ENCODE peak calls at places on chromosome 14, in ten cellular contexts. One of them, this sample, is unnamed.

GRCh38 chr14:72907886-72908285 is 14.0 kb upstream of the DPF3 start:
- DNase-seq in caudate nucleus: no peak
- DNase-seq in fibroblast of lung: peak; percentile 81
- DNase-seq in effector memory CD4-positive, alpha-beta T cell: no peak
- DNase-seq in iPS DF 6.9: no peak
- DNase-seq in CD4-positive, CD25-positive, alpha-beta regulatory T cell: no peak
- DNase-seq in mammary epithelial cell: peak; percentile 64
- DNase-seq in neural progenitor cell: no peak
- DNase-seq in cardiac muscle cell: peak; percentile 36
- DNase-seq in pancreas: no peak
- DNase-seq in this sample: no peak

GRCh38 chr14:36474593-36474992 is 45.4 kb downstream of the NKX2-1 start:
- DNase-seq in pancreas: no peak
- DNase-seq in fibroblast of lung: no peak
- DNase-seq in caudate nucleus: no peak
- DNase-seq in effector memory CD4-positive, alpha-beta T cell: no peak
- DNase-seq in iPS DF 6.9: no peak
- DNase-seq in neural progenitor cell: no peak
- DNase-seq in CD4-positive, CD25-positive, alpha-beta regulatory T cell: no peak
- DNase-seq in cardiac muscle cell: no peak
- DNase-seq in mammary epithelial cell: no peak
- DNase-seq in this sample: no peak

GRCh38 chr14:38039526-38039925 is 168.2 kb upstream of the SSTR1 start:
- DNase-seq in caudate nucleus: no peak
- DNase-seq in effector memory CD4-positive, alpha-beta T cell: no peak
- DNase-seq in neural progenitor cell: no peak
- DNase-seq in cardiac muscle cell: peak; percentile 3
- DNase-seq in CD4-positive, CD25-positive, alpha-beta regulatory T cell: no peak
- DNase-seq in iPS DF 6.9: no peak
- DNase-seq in fibroblast of lung: no peak
- DNase-seq in mammary epithelial cell: no peak
- DNase-seq in pancreas: no peak
- DNase-seq in this sample: no peak

GRCh38 chr14:90235179-90235976 is 21.0 kb upstream of the PSMC1 start:
- DNase-seq in neural progenitor cell: peak; percentile 77
- DNase-seq in cardiac muscle cell: peak; percentile 72
- DNase-seq in CD4-positive, CD25-positive, alpha-beta regulatory T cell: peak; percentile 21
- DNase-seq in effector memory CD4-positive, alpha-beta T cell: peak; percentile 20
- DNase-seq in mammary epithelial cell: peak; percentile 37
- DNase-seq in iPS DF 6.9: peak; percentile 47
- DNase-seq in caudate nucleus: peak; percentile 31
- DNase-seq in fibroblast of lung: peak; percentile 42
- DNase-seq in pancreas: peak; percentile 16
- DNase-seq in this sample: peak; percentile 11

GRCh38 chr14:34179723-34180122 is 228.8 kb upstream of the EGLN3 start:
- DNase-seq in iPS DF 6.9: no peak
- DNase-seq in pancreas: no peak
- DNase-seq in cardiac muscle cell: no peak
- DNase-seq in caudate nucleus: no peak
- DNase-seq in fibroblast of lung: no peak
- DNase-seq in mammary epithelial cell: no peak
- DNase-seq in neural progenitor cell: no peak
- DNase-seq in CD4-positive, CD25-positive, alpha-beta regulatory T cell: no peak
- DNase-seq in effector memory CD4-positive, alpha-beta T cell: no peak
- DNase-seq in this sample: no peak

GRCh38 chr14:72270341-72270740 is 338.1 kb downstream of the RGS6 start:
- DNase-seq in iPS DF 6.9: no peak
- DNase-seq in caudate nucleus: no peak
- DNase-seq in CD4-positive, CD25-positive, alpha-beta regulatory T cell: no peak
- DNase-seq in neural progenitor cell: no peak
- DNase-seq in effector memory CD4-positive, alpha-beta T cell: no peak
- DNase-seq in fibroblast of lung: no peak
- DNase-seq in pancreas: no peak
- DNase-seq in mammary epithelial cell: no peak
- DNase-seq in cardiac muscle cell: no peak
- DNase-seq in this sample: no peak

GRCh38 chr14:64937821-64938193 is 4.7 kb downstream of the GPX2 start:
- DNase-seq in fibroblast of lung: peak; percentile 11
- DNase-seq in iPS DF 6.9: no peak
- DNase-seq in neural progenitor cell: no peak
- DNase-seq in caudate nucleus: no peak
- DNase-seq in CD4-positive, CD25-positive, alpha-beta regulatory T cell: no peak
- DNase-seq in cardiac muscle cell: peak; percentile 26
- DNase-seq in effector memory CD4-positive, alpha-beta T cell: no peak
- DNase-seq in mammary epithelial cell: no peak
- DNase-seq in pancreas: no peak
- DNase-seq in this sample: no peak

GRCh38 chr14:63435838-63436237 is 107.3 kb downstream of the PPP2R5E start:
- DNase-seq in fibroblast of lung: peak; percentile 50
- DNase-seq in iPS DF 6.9: no peak
- DNase-seq in CD4-positive, CD25-positive, alpha-beta regulatory T cell: no peak
- DNase-seq in pancreas: peak; percentile 56
- DNase-seq in neural progenitor cell: no peak
- DNase-seq in caudate nucleus: no peak
- DNase-seq in effector memory CD4-positive, alpha-beta T cell: no peak
- DNase-seq in mammary epithelial cell: no peak
- DNase-seq in cardiac muscle cell: peak; percentile 60
- DNase-seq in this sample: no peak

GRCh38 chr14:36716614-36717184 is 55.0 kb downstream of the PAX9 start:
- DNase-seq in caudate nucleus: no peak
- DNase-seq in pancreas: no peak
- DNase-seq in mammary epithelial cell: peak; percentile 45
- DNase-seq in cardiac muscle cell: no peak
- DNase-seq in fibroblast of lung: no peak
- DNase-seq in effector memory CD4-positive, alpha-beta T cell: no peak
- DNase-seq in CD4-positive, CD25-positive, alpha-beta regulatory T cell: no peak
- DNase-seq in iPS DF 6.9: no peak
- DNase-seq in neural progenitor cell: no peak
- DNase-seq in this sample: no peak

GRCh38 chr14:68702105-68702504 is 90.8 kb downstream of the ZFP36L1 start:
- DNase-seq in cardiac muscle cell: no peak
- DNase-seq in pancreas: no peak
- DNase-seq in mammary epithelial cell: no peak
- DNase-seq in fibroblast of lung: no peak
- DNase-seq in iPS DF 6.9: no peak
- DNase-seq in neural progenitor cell: no peak
- DNase-seq in effector memory CD4-positive, alpha-beta T cell: no peak
- DNase-seq in caudate nucleus: no peak
- DNase-seq in CD4-positive, CD25-positive, alpha-beta regulatory T cell: no peak
- DNase-seq in this sample: no peak

GRCh38 chr14:68701001-68701741 is 91.7 kb downstream of the ZFP36L1 start:
- DNase-seq in pancreas: no peak
- DNase-seq in iPS DF 6.9: no peak
- DNase-seq in CD4-positive, CD25-positive, alpha-beta regulatory T cell: no peak
- DNase-seq in fibroblast of lung: no peak
- DNase-seq in cardiac muscle cell: no peak
- DNase-seq in effector memory CD4-positive, alpha-beta T cell: no peak
- DNase-seq in caudate nucleus: no peak
- DNase-seq in neural progenitor cell: no peak
- DNase-seq in mammary epithelial cell: no peak
- DNase-seq in this sample: no peak

GRCh38 chr14:68704736-68705720 is 87.8 kb downstream of the ZFP36L1 start:
- DNase-seq in neural progenitor cell: no peak
- DNase-seq in effector memory CD4-positive, alpha-beta T cell: no peak
- DNase-seq in caudate nucleus: no peak
- DNase-seq in iPS DF 6.9: no peak
- DNase-seq in pancreas: no peak
- DNase-seq in cardiac muscle cell: peak; percentile 42
- DNase-seq in CD4-positive, CD25-positive, alpha-beta regulatory T cell: no peak
- DNase-seq in mammary epithelial cell: peak; percentile 63
- DNase-seq in fibroblast of lung: peak; percentile 74
- DNase-seq in this sample: no peak

GRCh38 chr14:68702578-68702977 is 90.3 kb downstream of the ZFP36L1 start:
- DNase-seq in iPS DF 6.9: no peak
- DNase-seq in caudate nucleus: no peak
- DNase-seq in CD4-positive, CD25-positive, alpha-beta regulatory T cell: no peak
- DNase-seq in effector memory CD4-positive, alpha-beta T cell: no peak
- DNase-seq in mammary epithelial cell: no peak
- DNase-seq in pancreas: no peak
- DNase-seq in fibroblast of lung: no peak
- DNase-seq in cardiac muscle cell: no peak
- DNase-seq in neural progenitor cell: no peak
- DNase-seq in this sample: no peak

GRCh38 chr14:68703093-68703492 is 89.8 kb downstream of the ZFP36L1 start:
- DNase-seq in caudate nucleus: no peak
- DNase-seq in fibroblast of lung: peak; percentile 84
- DNase-seq in pancreas: no peak
- DNase-seq in CD4-positive, CD25-positive, alpha-beta regulatory T cell: no peak
- DNase-seq in mammary epithelial cell: peak; percentile 85
- DNase-seq in neural progenitor cell: no peak
- DNase-seq in effector memory CD4-positive, alpha-beta T cell: no peak
- DNase-seq in cardiac muscle cell: peak; percentile 64
- DNase-seq in iPS DF 6.9: no peak
- DNase-seq in this sample: no peak
- H3K27ac ChIP-seq in caudate nucleus: no peak overlapping the region
- H3K27ac ChIP-seq in fibroblast of lung: no peak overlapping the region
- H3K27ac ChIP-seq in pancreas: no peak overlapping the region
- H3K27ac ChIP-seq in CD4-positive, CD25-positive, alpha-beta regulatory T cell: no peak overlapping the region
- H3K27ac ChIP-seq in mammary epithelial cell: peak overlapping the region; percentile 50
- H3K27ac ChIP-seq in neural progenitor cell: no peak overlapping the region
- H3K27ac ChIP-seq in effector memory CD4-positive, alpha-beta T cell: no peak overlapping the region
- H3K27ac ChIP-seq in cardiac muscle cell: no peak overlapping the region
- H3K27ac ChIP-seq in iPS DF 6.9: no peak overlapping the region
- H3K27ac ChIP-seq in this sample: no peak overlapping the region

GRCh38 chr14:68393178-68393763 is 399.6 kb downstream of the ZFP36L1 start:
- DNase-seq in effector memory CD4-positive, alpha-beta T cell: no peak
- DNase-seq in iPS DF 6.9: no peak
- DNase-seq in cardiac muscle cell: no peak
- DNase-seq in caudate nucleus: no peak
- DNase-seq in neural progenitor cell: peak; percentile 59
- DNase-seq in fibroblast of lung: no peak
- DNase-seq in pancreas: no peak
- DNase-seq in mammary epithelial cell: no peak
- DNase-seq in CD4-positive, CD25-positive, alpha-beta regulatory T cell: no peak
- DNase-seq in this sample: no peak
- H3K27ac ChIP-seq in effector memory CD4-positive, alpha-beta T cell: no peak overlapping the region
- H3K27ac ChIP-seq in iPS DF 6.9: no peak overlapping the region
- H3K27ac ChIP-seq in cardiac muscle cell: peak overlapping the region; percentile 82
- H3K27ac ChIP-seq in caudate nucleus: peak overlapping the region; percentile 76
- H3K27ac ChIP-seq in neural progenitor cell: peak overlapping the region; percentile 95
- H3K27ac ChIP-seq in fibroblast of lung: no peak overlapping the region
- H3K27ac ChIP-seq in pancreas: no peak overlapping the region
- H3K27ac ChIP-seq in mammary epithelial cell: no peak overlapping the region
- H3K27ac ChIP-seq in CD4-positive, CD25-positive, alpha-beta regulatory T cell: no peak overlapping the region
- H3K27ac ChIP-seq in this sample: peak overlapping the region; percentile 58

DNA sequence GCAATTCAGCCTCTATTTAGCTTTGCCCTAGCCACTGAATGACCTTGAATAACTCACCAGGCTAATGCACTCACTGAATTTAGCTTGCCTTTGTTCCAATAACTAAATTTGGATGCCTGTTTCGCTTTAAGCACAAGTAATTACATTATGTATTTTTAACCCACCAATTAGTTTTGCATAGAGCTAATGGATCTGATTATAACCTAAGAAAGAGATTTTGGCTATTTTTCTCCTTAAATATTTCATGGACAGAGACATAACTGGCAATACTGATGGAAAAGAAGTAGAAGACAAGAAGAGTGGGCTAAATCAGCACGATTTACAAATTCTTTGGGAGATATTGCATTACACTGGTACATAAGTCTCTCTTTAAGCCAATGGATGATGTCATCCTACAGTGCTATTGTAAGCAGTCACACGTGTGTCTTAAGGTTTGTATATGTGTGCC is 85.7 kb downstream of the AKAP6 start:
- DNase-seq in mammary epithelial cell: no peak
- DNase-seq in cardiac muscle cell: peak; percentile 54
- DNase-seq in CD4-positive, CD25-positive, alpha-beta regulatory T cell: no peak
- DNase-seq in neural progenitor cell: no peak
- DNase-seq in pancreas: no peak
- DNase-seq in caudate nucleus: no peak
- DNase-seq in iPS DF 6.9: no peak
- DNase-seq in fibroblast of lung: peak; percentile 38
- DNase-seq in effector memory CD4-positive, alpha-beta T cell: no peak
- DNase-seq in this sample: no peak
- H3K27ac ChIP-seq in mammary epithelial cell: no peak overlapping the region
- H3K27ac ChIP-seq in cardiac muscle cell: no peak overlapping the region
- H3K27ac ChIP-seq in CD4-positive, CD25-positive, alpha-beta regulatory T cell: no peak overlapping the region
- H3K27ac ChIP-seq in neural progenitor cell: no peak overlapping the region
- H3K27ac ChIP-seq in pancreas: no peak overlapping the region
- H3K27ac ChIP-seq in caudate nucleus: peak overlapping the region; percentile 36
- H3K27ac ChIP-seq in iPS DF 6.9: no peak overlapping the region
- H3K27ac ChIP-seq in fibroblast of lung: no peak overlapping the region
- H3K27ac ChIP-seq in effector memory CD4-positive, alpha-beta T cell: no peak overlapping the region
- H3K27ac ChIP-seq in this sample: peak overlapping the region; percentile 43

GRCh38 chr14:24911324-24912095 is 138.4 kb downstream of the STXBP6 start:
- DNase-seq in effector memory CD4-positive, alpha-beta T cell: no peak
- DNase-seq in neural progenitor cell: no peak
- DNase-seq in pancreas: no peak
- DNase-seq in cardiac muscle cell: peak; percentile 94
- DNase-seq in caudate nucleus: no peak
- DNase-seq in CD4-positive, CD25-positive, alpha-beta regulatory T cell: no peak
- DNase-seq in fibroblast of lung: peak; percentile 77
- DNase-seq in iPS DF 6.9: no peak
- DNase-seq in mammary epithelial cell: peak; percentile 55
- DNase-seq in this sample: no peak
- H3K27ac ChIP-seq in effector memory CD4-positive, alpha-beta T cell: no peak overlapping the region
- H3K27ac ChIP-seq in neural progenitor cell: no peak overlapping the region
- H3K27ac ChIP-seq in pancreas: no peak overlapping the region
- H3K27ac ChIP-seq in cardiac muscle cell: no peak overlapping the region
- H3K27ac ChIP-seq in caudate nucleus: peak overlapping the region; percentile 11
- H3K27ac ChIP-seq in CD4-positive, CD25-positive, alpha-beta regulatory T cell: no peak overlapping the region
- H3K27ac ChIP-seq in fibroblast of lung: no peak overlapping the region
- H3K27ac ChIP-seq in iPS DF 6.9: no peak overlapping the region
- H3K27ac ChIP-seq in mammary epithelial cell: no peak overlapping the region
- H3K27ac ChIP-seq in this sample: no peak overlapping the region

DNA sequence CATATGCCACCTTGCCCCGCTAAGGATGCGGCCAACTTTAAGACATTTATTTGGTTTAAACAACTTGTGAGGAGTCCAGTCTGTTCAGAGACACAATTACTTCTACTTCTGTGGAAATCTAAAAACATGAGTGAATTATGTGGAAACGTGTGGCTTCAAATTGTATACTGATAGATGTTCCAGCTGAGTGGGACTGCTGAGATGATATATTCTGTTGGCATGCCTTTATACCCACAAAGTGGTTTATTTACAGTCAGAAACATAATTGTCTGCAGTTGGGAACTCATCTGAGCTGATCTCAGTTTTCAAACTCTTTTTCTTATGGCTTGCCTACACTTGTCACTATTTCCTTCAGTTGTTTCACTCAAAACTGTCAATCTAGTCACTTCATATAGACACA is 67.8 kb downstream of the FLRT2 start:
- DNase-seq in effector memory CD4-positive, alpha-beta T cell: no peak
- DNase-seq in CD4-positive, CD25-positive, alpha-beta regulatory T cell: no peak
- DNase-seq in caudate nucleus: no peak
- DNase-seq in neural progenitor cell: no peak
- DNase-seq in fibroblast of lung: no peak
- DNase-seq in pancreas: no peak
- DNase-seq in cardiac muscle cell: no peak
- DNase-seq in mammary epithelial cell: no peak
- DNase-seq in iPS DF 6.9: no peak
- DNase-seq in this sample: no peak
- H3K27ac ChIP-seq in effector memory CD4-positive, alpha-beta T cell: no peak overlapping the region
- H3K27ac ChIP-seq in CD4-positive, CD25-positive, alpha-beta regulatory T cell: no peak overlapping the region
- H3K27ac ChIP-seq in caudate nucleus: no peak overlapping the region
- H3K27ac ChIP-seq in neural progenitor cell: no peak overlapping the region
- H3K27ac ChIP-seq in fibroblast of lung: no peak overlapping the region
- H3K27ac ChIP-seq in pancreas: no peak overlapping the region
- H3K27ac ChIP-seq in cardiac muscle cell: no peak overlapping the region
- H3K27ac ChIP-seq in mammary epithelial cell: no peak overlapping the region
- H3K27ac ChIP-seq in iPS DF 6.9: no peak overlapping the region
- H3K27ac ChIP-seq in this sample: no peak overlapping the region

GRCh38 chr14:104138891-104139459 is 588 bp downstream of the KIF26A start:
- DNase-seq in effector memory CD4-positive, alpha-beta T cell: no peak
- DNase-seq in iPS DF 6.9: no peak
- DNase-seq in CD4-positive, CD25-positive, alpha-beta regulatory T cell: no peak
- DNase-seq in cardiac muscle cell: no peak
- DNase-seq in pancreas: peak; percentile 3
- DNase-seq in neural progenitor cell: peak; percentile 47
- DNase-seq in mammary epithelial cell: no peak
- DNase-seq in caudate nucleus: no peak
- DNase-seq in fibroblast of lung: no peak
- DNase-seq in this sample: no peak
- H3K27ac ChIP-seq in effector memory CD4-positive, alpha-beta T cell: no peak overlapping the region
- H3K27ac ChIP-seq in iPS DF 6.9: no peak overlapping the region
- H3K27ac ChIP-seq in CD4-positive, CD25-positive, alpha-beta regulatory T cell: no peak overlapping the region
- H3K27ac ChIP-seq in cardiac muscle cell: no peak overlapping the region
- H3K27ac ChIP-seq in pancreas: no peak overlapping the region
- H3K27ac ChIP-seq in neural progenitor cell: no peak overlapping the region
- H3K27ac ChIP-seq in mammary epithelial cell: no peak overlapping the region
- H3K27ac ChIP-seq in caudate nucleus: no peak overlapping the region
- H3K27ac ChIP-seq in fibroblast of lung: no peak overlapping the region
- H3K27ac ChIP-seq in this sample: no peak overlapping the region

This sample was measured in substantia nigra.